ENCODE peak calls at places on chromosome 9, in eight cellular contexts. F is NCI-H2107; L is adipocyte; C is substantia nigra; H is effector memory CD4-positive, alpha-beta T cell; Q is activated B cell treated with CpG ODN at 0.5 μM for 24 hours; Y is choroid plexus epithelial cell; W is MCF 10A. J is an unnamed sample.

GRCh38 chr9:135533674-135534073 is 12.3 kb upstream of the OBP2A start:
- DNase-seq in F (no peak), L (no peak), C (no peak), H (no peak), Q (no peak), Y (no peak), W (no peak), J (no peak)

GRCh38 chr9:76984476-76984875 is 35.0 kb upstream of the FOXB2 start:
- DNase-seq in F (no peak), L (no peak), C (no peak), H (no peak), Q (no peak), Y (no peak), W (no peak), J (no peak)

GRCh38 chr9:124818431-124819281 is 34.6 kb upstream of the WDR38 start:
- DNase-seq in F (no peak), L (no peak), C (no peak), H (no peak), Q (no peak), Y (no peak), W (peak; percentile 78), J (no peak)

GRCh38 chr9:98742325-98743280 is 33.9 kb upstream of the GABBR2 start:
- DNase-seq in F (no peak), L (peak; percentile 33), C (no peak), H (no peak), Q (no peak), Y (peak; percentile 44), W (no peak), J (no peak)

GRCh38 chr9:133813749-133814585 is 75.8 kb upstream of the SARDH start:
- DNase-seq in F (no peak), L (no peak), C (no peak), H (no peak), Q (no peak), Y (no peak), W (no peak), J (peak; percentile 31)

GRCh38 chr9:98365227-98365669 is 109.8 kb upstream of the TBC1D2 start:
- DNase-seq in F (no peak), L (peak; percentile 12), C (no peak), H (no peak), Q (no peak), Y (peak; percentile 61), W (peak; percentile 44), J (no peak)

GRCh38 chr9:35616681-35617459 is 1.3 kb downstream of the CD72 start:
- DNase-seq in F (no peak), L (peak; percentile 85), C (no peak), H (peak; percentile 72), Q (peak; percentile 64), Y (peak; percentile 62), W (peak; percentile 3), J (no peak)

GRCh38 chr9:8872802-8873201 is 1073.2 kb upstream of the DMAC1 start:
- DNase-seq in F (no peak), L (no peak), C (no peak), H (no peak), Q (no peak), Y (no peak), W (no peak), J (no peak)

GRCh38 chr9:8653855-8654254 is 854.3 kb upstream of the DMAC1 start:
- DNase-seq in F (no peak), L (no peak), C (no peak), H (no peak), Q (no peak), Y (no peak), W (no peak), J (no peak)

J was measured in NCI-H1417 treated with DMSO at 0.1 percent for 48 hours.